ENCODE peak calls at places on chromosomes 1 and 21, in six cellular contexts. V, D, Z, E, B and N are unnamed samples.

GRCh38 chr1:17207046-17207445 is 2.1 kb downstream of the PADI1 start:
- DNase-seq in V (no peak), D (no peak), Z (no peak), E (no peak), B (no peak), N (no peak)

GRCh38 chr1:26005392-26006105 is 7.7 kb upstream of the PAFAH2 start:
- DNase-seq in V (no peak), D (no peak), Z (no peak), E (no peak), B (no peak), N (no peak)

GRCh38 chr1:43541721-43542401 is 11.2 kb downstream of the PTPRF start:
- DNase-seq in V (peak; percentile 87), D (peak; percentile 50), Z (no peak), E (peak; percentile 87), B (peak; percentile 63), N (peak; percentile 85)

GRCh38 chr1:44642255-44642654 is 32.0 kb downstream of the TMEM53 start:
- DNase-seq in V (no peak), D (no peak), Z (no peak), E (no peak), B (no peak), N (no peak)

GRCh38 chr1:242147096-242147976 is 148.4 kb upstream of the MAP1LC3C start:
- DNase-seq in V (no peak), D (no peak), Z (no peak), E (no peak), B (peak; percentile 71), N (no peak)

GRCh38 chr1:161305872-161306519 is 3.8 kb downstream of the MPZ start:
- DNase-seq in V (peak; percentile 96), D (peak; percentile 83), Z (peak; percentile 21), E (peak; percentile 82), B (peak; percentile 59), N (peak; percentile 70)

GRCh38 chr1:28156821-28157220 is 19.7 kb downstream of the PTAFR start:
- DNase-seq in V (peak; percentile 87), D (peak; percentile 31), Z (no peak), E (peak; percentile 63), B (no peak), N (no peak)

GRCh38 chr1:207828485-207829158 is 76.8 kb downstream of the CD46 start:
- DNase-seq in V (peak; percentile 83), D (peak; percentile 91), Z (peak; percentile 82), E (no peak), B (peak; percentile 87), N (peak; percentile 78)

GRCh38 chr1:66309006-66309741 is 224.8 kb upstream of the SGIP1 start:
- DNase-seq in V (no peak), D (no peak), Z (no peak), E (no peak), B (no peak), N (no peak)

GRCh38 chr1:41848216-41848952 is 70.3 kb downstream of the HIVEP3 start:
- DNase-seq in V (no peak), D (no peak), Z (no peak), E (no peak), B (no peak), N (no peak)

GRCh38 chr1:40274331-40274730 is 16.3 kb downstream of the ZMPSTE24 start:
- DNase-seq in V (no peak), D (no peak), Z (no peak), E (no peak), B (no peak), N (no peak)

GRCh38 chr1:43345119-43345518 is 7.5 kb downstream of the MPL start:
- DNase-seq in V (no peak), D (no peak), Z (no peak), E (peak; percentile 6), B (no peak), N (no peak)

GRCh38 chr1:43924516-43924915 is 9.1 kb upstream of the ARTN start:
- DNase-seq in V (no peak), D (no peak), Z (peak; percentile 26), E (no peak), B (no peak), N (no peak)

GRCh38 chr1:228935855-228936727 is 200.8 kb downstream of the RHOU start:
- DNase-seq in V (no peak), D (no peak), Z (no peak), E (no peak), B (no peak), N (no peak)

GRCh38 chr1:112715264-112716053 is at the start of gene PPM1J:
- DNase-seq in V (peak; percentile 100), D (peak; percentile 97), Z (peak; percentile 83), E (peak; percentile 99), B (peak; percentile 89), N (peak; percentile 99)

GRCh38 chr1:35968396-35968795 is 37.5 kb downstream of the AGO3 start:
- DNase-seq in V (no peak), D (no peak), Z (no peak), E (no peak), B (no peak), N (no peak)

GRCh38 chr1:35222322-35223108 is 29.6 kb upstream of the SFPQ start:
- DNase-seq in V (no peak), D (peak; percentile 92), Z (peak; percentile 87), E (no peak), B (peak; percentile 94), N (no peak)

GRCh38 chr1:3656450-3657095 is 4.3 kb downstream of the TP73 start:
- DNase-seq in V (no peak), D (no peak), Z (no peak), E (no peak), B (no peak), N (no peak)

GRCh38 chr1:41633764-41634163 is 149.3 kb upstream of the EDN2 start:
- DNase-seq in V (no peak), D (no peak), Z (peak; percentile 32), E (no peak), B (no peak), N (no peak)

GRCh38 chr1:17485280-17485679 is 45.8 kb upstream of the RCC2 start:
- DNase-seq in V (no peak), D (peak; percentile 43), Z (peak; percentile 10), E (no peak), B (peak; percentile 18), N (no peak)

GRCh38 chr1:74504125-74505065 is 8.0 kb downstream of the LRRC53 start:
- DNase-seq in V (no peak), D (peak; percentile 57), Z (peak; percentile 50), E (no peak), B (peak; percentile 21), N (peak; percentile 40)

GRCh38 chr1:50977575-50978143 is 7.6 kb downstream of the CDKN2C start:
- DNase-seq in V (peak; percentile 91), D (peak; percentile 66), Z (peak; percentile 52), E (peak; percentile 70), B (peak; percentile 60), N (peak; percentile 80)

GRCh38 chr1:64514197-64514765 is 44.4 kb downstream of the CACHD1 start:
- DNase-seq in V (no peak), D (peak; percentile 89), Z (peak; percentile 88), E (no peak), B (peak; percentile 97), N (no peak)

GRCh38 chr1:114585221-114585620 is 3.8 kb upstream of the BCAS2 start:
- DNase-seq in V (no peak), D (peak; percentile 10), Z (peak; percentile 20), E (no peak), B (no peak), N (no peak)

GRCh38 chr1:210373878-210374599 is 45.3 kb downstream of the HHAT start:
- DNase-seq in V (no peak), D (peak; percentile 91), Z (peak; percentile 97), E (no peak), B (peak; percentile 85), N (no peak)

GRCh38 chr1:210373628-210373877 is 44.9 kb downstream of the HHAT start:
- DNase-seq in V (no peak), D (no peak), Z (no peak), E (no peak), B (no peak), N (no peak)

GRCh38 chr1:210371916-210372315 is 43.2 kb downstream of the HHAT start:
- DNase-seq in V (no peak), D (no peak), Z (no peak), E (no peak), B (no peak), N (no peak)

GRCh38 chr1:210372491-210372890 is 43.8 kb downstream of the HHAT start:
- DNase-seq in V (no peak), D (no peak), Z (no peak), E (no peak), B (no peak), N (no peak)

DNA sequence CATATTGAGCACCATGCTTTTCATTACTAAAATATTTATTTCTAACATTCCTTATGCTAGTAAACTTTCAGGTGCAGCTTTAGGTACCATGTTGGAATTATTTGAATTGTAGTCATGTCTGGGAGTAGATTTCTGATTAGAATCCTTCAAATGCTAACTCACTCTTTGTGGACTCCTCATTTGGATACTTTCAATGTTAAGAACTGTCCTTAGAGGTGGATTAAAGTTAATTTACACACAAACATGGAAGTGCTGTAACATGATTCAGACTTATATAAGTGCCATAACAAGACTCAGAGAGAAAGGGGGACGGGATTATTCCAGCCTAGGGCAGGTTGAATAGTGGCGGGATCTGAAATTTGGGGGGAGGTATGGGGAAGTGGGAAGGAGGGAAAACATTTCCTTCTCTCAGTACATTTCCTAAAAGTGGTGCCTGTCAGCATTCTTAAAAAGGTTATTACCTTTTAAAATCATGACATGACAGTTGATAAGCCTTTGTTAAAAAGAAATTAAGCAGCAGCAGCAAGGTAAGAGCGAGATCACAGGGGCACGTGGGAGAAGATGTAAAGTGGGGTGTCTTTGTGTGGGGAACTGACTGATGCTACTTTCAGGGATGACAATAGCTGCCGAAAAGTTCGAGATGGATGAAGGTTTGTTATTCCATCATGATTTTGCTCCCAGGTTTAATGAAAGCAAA is 44.4 kb downstream of the HHAT start:
- DNase-seq in V (no peak), D (no peak), Z (no peak), E (no peak), B (no peak), N (no peak)
- H3K4me1 ChIP-seq in V (no peaks in the 10 kb centered on the region), D (no peaks in the 10 kb centered on the region), Z (peaks cover 17% of the 10 kb centered on the region), E (peaks cover 6% of the 10 kb centered on the region), B (peaks cover 11% of the 10 kb centered on the region), N (no peaks in the 10 kb centered on the region)

GRCh38 chr1:92838519-92838918 is 6.7 kb downstream of the RPL5 start:
- DNase-seq in V (no peak), D (no peak), Z (peak; percentile 45), E (no peak), B (no peak), N (no peak)

GRCh38 chr1:92842082-92843045 is 10.5 kb downstream of the RPL5 start:
- DNase-seq in V (no peak), D (no peak), Z (no peak), E (no peak), B (no peak), N (no peak)

GRCh38 chr1:92837062-92837461 is 5.2 kb downstream of the RPL5 start:
- DNase-seq in V (no peak), D (no peak), Z (peak; percentile 34), E (no peak), B (no peak), N (no peak)

GRCh38 chr1:92840600-92840999 is 8.8 kb downstream of the RPL5 start:
- DNase-seq in V (no peak), D (no peak), Z (no peak), E (no peak), B (no peak), N (no peak)

GRCh38 chr1:92839442-92839841 is 7.6 kb downstream of the RPL5 start:
- DNase-seq in V (no peak), D (no peak), Z (no peak), E (no peak), B (no peak), N (no peak)
- H3K36me3 ChIP-seq in V (peaks cover 6% of the 10 kb centered on the region), D (peaks cover 94% of the 10 kb centered on the region), Z (peaks cover 54% of the 10 kb centered on the region), E (peaks cover 96% of the 10 kb centered on the region), B (peaks cover 19% of the 10 kb centered on the region), N (peaks cover 100% of the 10 kb centered on the region)

GRCh38 chr1:200671235-200671786 is 1.6 kb upstream of the DDX59 start:
- DNase-seq in V (no peak), D (no peak), Z (no peak), E (no peak), B (no peak), N (no peak)
- H3K4me3 ChIP-seq in V (no peak overlapping the region), D (no peak overlapping the region), Z (no peak overlapping the region), E (no peak overlapping the region), B (peak overlapping the region; percentile 63), N (peak overlapping the region; percentile 97)

GRCh38 chr21:44929242-44929798 is 8.6 kb upstream of the ITGB2 start:
- DNase-seq in V (peak; percentile 43), D (no peak), Z (no peak), E (no peak), B (no peak), N (peak; percentile 12)
- H3K4me1 ChIP-seq in V (peaks cover 33% of the 10 kb centered on the region), D (peaks cover 15% of the 10 kb centered on the region), Z (peaks cover 28% of the 10 kb centered on the region), E (peaks cover 71% of the 10 kb centered on the region), B (peaks cover 14% of the 10 kb centered on the region), N (peaks cover 23% of the 10 kb centered on the region)